ENCODE peak calls at places on chromosome 15, in six cellular contexts. J, C, A, F, M and T are unnamed samples.

GRCh38 chr15:33834892-33835730 is 133.2 kb upstream of the CHRM5 start:
- DNase-seq in C (no peak), M (no peak), J (no peak), A (no peak), F (no peak), T (no peak)

GRCh38 chr15:85831415-85832113 is 36.8 kb upstream of the KLHL25 start:
- DNase-seq in A (no peak), C (peak), F (peak), M (peak), J (peak), T (peak)

GRCh38 chr15:94703591-94703990 is 472.2 kb downstream of the MCTP2 start:
- DNase-seq in A (no peak), F (no peak), J (no peak), C (no peak), M (no peak), T (no peak)

GRCh38 chr15:41921167-41921566 is 27.3 kb upstream of the SPTBN5 start:
- DNase-seq in M (peak), J (no peak), C (no peak), A (no peak), F (no peak), T (no peak)

GRCh38 chr15:42582569-42583235 is 7.3 kb downstream of the STARD9 start:
- DNase-seq in M (no peak), A (no peak), C (no peak), F (no peak), J (no peak), T (no peak)

GRCh38 chr15:70493787-70494514 is 269.4 kb downstream of the UACA start:
- DNase-seq in C (no peak), M (no peak), A (no peak), J (peak), F (peak), T (no peak)

GRCh38 chr15:62110000-62110851 is 43.4 kb downstream of the C2CD4A start:
- DNase-seq in C (no peak), A (no peak), J (peak), F (peak), M (peak), T (peak)

GRCh38 chr15:49212897-49213296 is 42.9 kb downstream of the GALK2 start:
- DNase-seq in J (no peak), M (no peak), C (no peak), A (no peak), F (no peak), T (no peak)

GRCh38 chr15:44550256-44550655 is 13.3 kb downstream of the EIF3J start:
- DNase-seq in C (no peak), A (no peak), J (peak), M (peak), F (peak), T (no peak)

GRCh38 chr15:65980824-65981456 is 111.6 kb downstream of the RAB11A start:
- DNase-seq in J (peak), M (peak), F (peak), C (peak), A (no peak), T (peak)

GRCh38 chr15:39801641-39802309 is 19.1 kb upstream of the FSIP1 start:
- DNase-seq in A (no peak), C (no peak), M (no peak), F (peak), J (peak), T (no peak)

GRCh38 chr15:59437777-59438574 is at the start of gene FAM81A:
- DNase-seq in J (peak), C (peak), F (peak), M (peak), A (no peak), T (peak)

GRCh38 chr15:98914626-98915025 is 93.0 kb downstream of the PGPEP1L start:
- DNase-seq in J (no peak), M (peak), C (no peak), A (no peak), F (peak), T (peak)

GRCh38 chr15:72155021-72155621 is 36.9 kb downstream of the SENP8 start:
- DNase-seq in F (peak), J (peak), C (no peak), A (peak), M (no peak), T (no peak)

GRCh38 chr15:87672309-87672897 is 584.1 kb downstream of the NTRK3 start:
- DNase-seq in A (peak), F (peak), C (peak), M (peak), J (peak), T (peak)

GRCh38 chr15:66899555-66900350 is 165.6 kb upstream of the SMAD3 start:
- DNase-seq in C (no peak), J (peak), F (no peak), A (no peak), M (no peak), T (no peak)

GRCh38 chr15:25807063-25807462 is 56.1 kb downstream of the ATP10A start:
- DNase-seq in M (no peak), F (no peak), A (no peak), C (no peak), J (no peak), T (no peak)

GRCh38 chr15:22806156-22806555 is 19.7 kb downstream of the NIPA1 start:
- DNase-seq in F (no peak), C (peak), J (no peak), M (no peak), A (no peak), T (no peak)